ENCODE peak calls at places on chromosomes 3 and 15, in ten cellular contexts. P is fibroblast of the conjunctiva, H is GM10248, G is NCI-H1092 treated with DMSO at 0.1 percent for 48 hours, L is AG04450, O is endothelial cell, T is left ventricle myocardium superior, V is lung microvascular endothelial cell, A is ACHN, I is glutamatergic neuron. B is an unnamed sample.

GRCh38 chr15:35393403-35393802 is 152.6 kb downstream of the DPH6 start:
- DNase-seq in G (no peak), A (no peak), O (no peak), L (no peak), I (no peak), V (no peak), H (no peak), T (no peak), P (no peak), B (no peak)

GRCh38 chr3:154971771-154972326 is 108.3 kb upstream of the MME start:
- DNase-seq in H (no peak), T (no peak), G (no peak), V (no peak), O (no peak), P (peak), L (no peak), A (no peak), I (no peak), B (no peak)

GRCh38 chr3:125437631-125438435 is 62.7 kb upstream of the ZNF148 start:
- DNase-seq in L (no peak), G (peak), I (peak), V (peak), O (peak), P (peak), A (peak), H (peak), T (peak), B (peak)

GRCh38 chr15:75751116-75751875 is 38.6 kb upstream of the CSPG4 start:
- DNase-seq in V (no peak), A (no peak), I (no peak), H (no peak), L (no peak), T (no peak), P (no peak), G (no peak), O (no peak), B (no peak)

GRCh38 chr15:50773389-50773788 is 7.9 kb upstream of the SPPL2A start:
- DNase-seq in O (no peak), H (no peak), I (no peak), A (no peak), G (no peak), T (no peak), L (no peak), P (no peak), V (no peak), B (no peak)

GRCh38 chr15:35327789-35328188 is 218.2 kb downstream of the DPH6 start:
- DNase-seq in I (no peak), O (no peak), H (no peak), V (no peak), L (peak), P (no peak), A (no peak), T (no peak), G (no peak), B (no peak)

GRCh38 chr15:80727196-80727595 is 32.1 kb downstream of the ABHD17C start:
- DNase-seq in P (no peak), H (no peak), G (no peak), A (no peak), V (no peak), I (no peak), T (no peak), L (no peak), O (no peak), B (no peak)

GRCh38 chr3:134066539-134067310 is 37.0 kb upstream of the SLCO2A1 start:
- DNase-seq in I (no peak), T (no peak), L (no peak), A (no peak), G (no peak), V (no peak), P (no peak), O (no peak), H (no peak), B (peak)

B was measured in left cardiac atrium.